ENCODE peak calls at places on chromosomes 16 and 17, in four cellular contexts. L is psoas muscle, T is tibial artery, M is AG04450. P is an unnamed sample. For H3K27me3, the result is how much of the 10 kb centered on the place peaks cover.

GRCh38 chr17:69908599-69909368 is 166.2 kb upstream of the KCNJ16 start:
- DNase-seq in M (no peak), T (no peak), L (no peak), P (no peak)

GRCh38 chr16:65832679-65833078 is 533.8 kb upstream of the CDH5 start:
- DNase-seq in T (no peak), M (no peak), L (no peak), P (no peak)

GRCh38 chr17:16459850-16460550 is 32.0 kb downstream of the LRRC75A start:
- DNase-seq in L (no peak), T (no peak), M (no peak), P (no peak)

GRCh38 chr16:75908718-75909117 is 182.4 kb upstream of the CPHXL start:
- DNase-seq in M (no peak), L (no peak), T (no peak), P (no peak)

GRCh38 chr17:73638556-73638955 is 5.7 kb downstream of the SDK2 start:
- DNase-seq in L (peak), M (no peak), T (no peak), P (no peak)

GRCh38 chr17:14311979-14312378 is 11.1 kb downstream of the HS3ST3B1 start:
- DNase-seq in T (no peak), L (no peak), M (no peak), P (no peak)

GRCh38 chr17:7444682-7445010 is 215 bp upstream of the CHRNB1 start:
- DNase-seq in L (no peak), T (no peak), M (no peak), P (no peak)

GRCh38 chr17:76013377-76013932 is 12.8 kb downstream of the CDK3 start:
- DNase-seq in T (no peak), L (no peak), M (no peak), P (no peak)

GRCh38 chr17:8359769-8360168 is 16.7 kb downstream of the KRABD2 start:
- DNase-seq in T (no peak), M (peak), L (no peak), P (peak)

DNA sequence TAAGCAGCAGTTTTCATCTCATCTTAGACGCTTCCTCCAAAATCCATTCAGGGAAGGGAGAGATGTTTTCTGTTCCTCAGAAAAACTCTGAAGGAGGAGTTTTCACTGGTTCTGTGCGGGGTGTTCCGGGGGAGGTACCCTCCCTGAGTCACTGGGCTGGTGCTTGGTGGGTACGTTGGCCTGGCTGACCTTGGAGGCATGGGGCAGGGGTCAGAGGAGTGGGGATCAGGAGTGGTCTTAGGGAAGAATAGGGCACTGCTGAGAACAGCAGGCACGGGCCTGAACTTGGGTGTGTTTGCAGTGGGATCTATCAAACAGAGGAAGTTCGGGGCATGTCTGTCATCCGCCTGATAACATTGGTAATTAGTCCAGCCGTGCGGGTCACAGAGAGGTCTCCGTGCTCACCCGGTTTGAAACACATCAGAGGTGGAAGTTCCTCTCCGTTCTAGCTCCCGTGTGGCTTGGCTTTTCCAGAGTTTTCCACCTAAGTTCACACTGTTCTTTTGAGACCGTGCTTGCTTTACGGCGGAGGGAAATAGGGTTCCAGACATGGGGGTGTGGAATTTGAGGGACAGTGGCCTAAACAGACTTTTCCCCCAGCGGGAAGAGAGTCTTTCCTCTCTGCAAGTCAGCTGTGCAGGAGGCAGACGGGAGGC is 59.7 kb upstream of the CIBAR2 start:
- DNase-seq in M (no peak), T (no peak), L (peak), P (no peak)
- H3K4me3 ChIP-seq in M (peak), T (peak), L (peak), P (peak)

GRCh38 chr17:77372444-77373297 is 231.9 kb downstream of the SEC14L1 start:
- DNase-seq in M (peak), L (peak), T (peak), P (peak)
- TF ChIP-seq CTCF in M (no peak), L (no peak), T (no peak), P (no peak)

GRCh38 chr16:80669673-80670072 is 128.9 kb downstream of the DYNLRB2 start:
- DNase-seq in T (no peak), M (no peak), L (no peak), P (no peak)
- H3K27me3 ChIP-seq in T (under half), M (under half), L (under half), P (under half)

GRCh38 chr16:12288537-12289174 is 312.1 kb downstream of the SNX29 start:
- DNase-seq in L (no peak), M (no peak), T (no peak), P (no peak)

GRCh38 chr16:12290165-12290564 is 313.6 kb downstream of the SNX29 start:
- DNase-seq in L (no peak), T (no peak), M (no peak), P (no peak)

GRCh38 chr16:12289175-12290063 is 312.9 kb downstream of the SNX29 start:
- DNase-seq in L (no peak), T (no peak), M (no peak), P (peak)

GRCh38 chr16:12290868-12291267 is 314.3 kb downstream of the SNX29 start:
- DNase-seq in T (no peak), L (no peak), M (no peak), P (no peak)

DNA sequence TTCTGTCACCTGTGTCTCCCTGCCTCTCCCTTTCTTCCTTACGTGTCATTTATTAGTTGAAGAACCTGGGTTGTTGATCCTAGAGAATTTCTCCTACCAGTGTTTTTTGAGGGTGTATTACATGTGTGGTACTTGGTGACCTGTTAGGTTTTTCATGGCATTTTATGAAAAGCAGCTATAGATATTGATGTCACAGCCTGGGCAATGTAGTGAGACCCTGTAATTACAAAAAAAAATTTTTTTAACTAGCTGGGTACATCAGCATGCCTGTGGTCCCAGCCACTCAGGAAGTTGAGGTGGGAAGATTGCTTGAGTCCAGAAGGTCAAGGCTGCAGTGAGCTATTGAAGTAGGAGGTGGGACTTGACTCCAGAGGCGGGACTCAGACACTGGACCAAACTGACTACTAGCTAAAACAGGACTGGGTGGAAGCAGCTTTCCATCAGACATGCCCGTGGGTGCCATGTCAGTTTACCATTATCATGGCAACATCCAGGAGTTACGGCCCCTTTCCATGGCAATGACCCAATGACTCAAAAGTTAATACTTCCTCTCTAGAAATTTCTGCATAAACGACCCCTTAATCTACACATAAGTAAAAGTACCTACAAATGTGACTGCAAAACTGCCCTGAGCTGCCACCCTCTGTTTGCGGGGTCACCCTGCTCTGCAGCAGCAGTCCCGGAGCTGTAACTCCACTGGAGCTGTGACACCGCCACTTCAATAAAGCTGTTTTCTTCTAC is 311.4 kb downstream of the SNX29 start:
- DNase-seq in M (no peak), L (no peak), T (no peak), P (no peak)
- H3K4me3 ChIP-seq in M (no peak), L (no peak), T (no peak), P (no peak)

GRCh38 chr16:819336-819735 is 18.8 kb upstream of the GNG13 start:
- DNase-seq in T (no peak), M (no peak), L (no peak), P (no peak)

GRCh38 chr16:817001-817906 is 16.7 kb upstream of the GNG13 start:
- DNase-seq in L (no peak), M (no peak), T (no peak), P (no peak)

GRCh38 chr16:815861-816260 is 15.3 kb upstream of the GNG13 start:
- DNase-seq in M (no peak), L (no peak), T (no peak), P (no peak)

GRCh38 chr16:818592-818991 is 18.1 kb upstream of the GNG13 start:
- DNase-seq in M (no peak), T (no peak), L (no peak), P (no peak)

GRCh38 chr16:818132-818531 is 17.6 kb upstream of the GNG13 start:
- DNase-seq in L (no peak), M (no peak), T (no peak), P (no peak)
- TF ChIP-seq CTCF in L (no peak), M (no peak), T (no peak), P (no peak)

DNA sequence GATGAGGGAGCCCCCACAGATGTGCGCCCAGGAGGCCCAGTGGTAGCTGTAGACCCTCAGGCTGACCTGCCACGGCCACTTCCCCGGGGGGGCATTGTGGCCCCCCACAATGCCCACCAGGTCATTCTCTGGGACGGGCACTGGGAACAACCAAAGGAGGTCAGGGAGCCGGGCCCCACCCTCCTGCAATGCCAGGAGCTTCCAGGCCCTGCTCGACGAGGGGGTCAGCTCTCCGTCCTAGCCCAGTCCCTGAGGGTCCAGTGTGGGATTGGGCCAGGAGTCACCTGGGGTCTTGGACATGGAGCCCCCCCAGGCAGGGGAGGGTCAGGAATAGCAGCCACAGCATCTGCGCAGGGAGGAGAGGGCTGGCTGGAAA is 7.0 kb downstream of the TPSD1 start:
- DNase-seq in T (no peak), M (no peak), L (no peak), P (peak)
- H3K27me3 ChIP-seq in T (under half), M (under half), L (under half), P (under half)

DNA sequence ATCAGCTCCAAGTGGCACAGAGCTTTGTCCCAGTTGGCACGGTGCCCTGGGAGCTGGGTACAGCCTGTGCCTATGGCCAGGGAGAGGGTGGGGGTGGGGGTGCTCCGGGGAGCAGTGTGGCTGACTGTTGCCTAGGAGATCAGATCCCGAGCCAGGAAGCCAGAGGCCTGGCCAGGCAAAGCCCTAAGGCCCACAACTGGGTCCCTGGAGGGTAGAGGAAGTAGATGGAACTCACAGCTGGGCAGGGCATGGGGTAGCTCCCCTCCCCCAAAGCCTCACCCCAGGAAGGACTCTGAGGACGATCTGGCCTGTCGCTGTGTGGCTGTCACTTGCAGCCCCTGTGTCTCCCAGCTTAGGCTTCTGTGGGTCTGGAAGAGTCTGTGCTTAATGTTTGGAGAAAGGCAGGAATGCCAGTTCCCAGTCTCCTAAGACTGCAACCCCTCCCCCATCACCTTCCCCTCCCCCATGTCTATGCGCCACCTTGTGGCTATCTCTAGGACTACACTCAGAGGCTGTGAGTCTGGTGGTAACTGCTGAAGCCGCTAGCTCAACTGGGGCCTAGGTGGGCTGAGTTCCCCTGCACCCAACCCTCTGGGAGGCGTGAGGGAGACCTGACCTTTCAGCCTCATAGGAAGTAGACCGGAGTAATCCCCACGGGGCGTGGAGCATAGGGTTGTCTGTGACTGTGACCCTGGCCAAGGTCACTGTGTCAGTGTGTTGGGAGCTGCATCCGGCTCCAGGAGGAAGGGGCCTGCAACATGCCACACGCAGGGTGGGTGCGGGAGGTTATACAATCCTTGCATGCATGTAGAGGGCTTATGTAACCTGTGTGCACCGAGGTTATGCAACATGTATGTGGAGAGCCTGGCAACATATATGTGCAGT is 12.7 kb downstream of the THRA start:
- DNase-seq in L (peak), M (no peak), T (peak), P (peak)
- H3K4me3 ChIP-seq in L (peak), M (no peak), T (peak), P (peak)

GRCh38 chr16:77820340-77820739 is 32.0 kb downstream of the VAT1L start:
- DNase-seq in M (no peak), T (no peak), L (no peak), P (no peak)
- TF ChIP-seq CTCF in M (no peak), T (no peak), L (no peak), P (no peak)

GRCh38 chr17:42913527-42913926 is 12.9 kb downstream of the G6PC1 start:
- DNase-seq in M (no peak), L (no peak), T (peak), P (no peak)
- H3K27me3 ChIP-seq in M (under half), L (under half), T (under half), P (under half)

P was measured in heart left ventricle.